ENCODE peak calls at places on chromosomes 2 and 18, in nine cellular contexts. L is dermis blood vessel endothelial cell, V is HTR-8/SVneo, J is HFFc6, O is nephron progenitor cell, K is occipital lobe, M is T-helper 1 cell, X is activated T-helper 1 cell treated with Interleukin-2 at 50 U/mL for 16 hours, T is NCI-H2107. N is an unnamed sample.

GRCh38 chr2:142065700-142066099 is 65.1 kb downstream of the LRP1B start:
- DNase-seq in L (no peak), V (no peak), J (no peak), O (no peak), K (no peak), M (no peak), X (no peak), T (no peak), N (no peak)

GRCh38 chr2:219748673-219749570 is 121.5 kb downstream of the SLC4A3 start:
- DNase-seq in L (no peak), V (no peak), J (no peak), O (no peak), K (no peak), M (no peak), X (no peak), T (no peak), N (no peak)

GRCh38 chr2:159123786-159124185 is 155.3 kb downstream of the TANC1 start:
- DNase-seq in L (no peak), V (no peak), J (no peak), O (no peak), K (no peak), M (no peak), X (no peak), T (no peak), N (no peak)

GRCh38 chr2:241882090-241882625 is 12.6 kb downstream of the RTP5 start:
- DNase-seq in L (no peak), V (no peak), J (peak; percentile 25), O (peak; percentile 38), K (no peak), M (no peak), X (no peak), T (no peak), N (no peak)

GRCh38 chr2:218952160-218952559 is 7.3 kb upstream of the CDK5R2 start:
- DNase-seq in L (no peak), V (no peak), J (no peak), O (no peak), K (no peak), M (no peak), X (no peak), T (no peak), N (no peak)

GRCh38 chr2:52810460-52810859 is 957.1 kb upstream of the CHAC2 start:
- DNase-seq in L (no peak), V (peak; percentile 41), J (peak; percentile 21), O (no peak), K (no peak), M (no peak), X (no peak), T (no peak), N (no peak)

GRCh38 chr2:160194946-160195345 is 5.1 kb downstream of the ITGB6 start:
- DNase-seq in L (no peak), V (no peak), J (no peak), O (no peak), K (no peak), M (no peak), X (no peak), T (no peak), N (no peak)

GRCh38 chr18:62486290-62486964 is 36.4 kb upstream of the ZCCHC2 start:
- DNase-seq in L (peak; percentile 77), V (no peak), J (peak; percentile 23), O (no peak), K (no peak), M (no peak), X (no peak), T (peak; percentile 63), N (no peak)

GRCh38 chr2:145190031-145190703 is 670.2 kb upstream of the ZEB2 start:
- DNase-seq in L (peak; percentile 55), V (no peak), J (no peak), O (no peak), K (no peak), M (no peak), X (no peak), T (no peak), N (no peak)

GRCh38 chr18:23920054-23920453 is 94.5 kb upstream of the TTC39C start:
- DNase-seq in L (no peak), V (no peak), J (no peak), O (no peak), K (no peak), M (no peak), X (no peak), T (no peak), N (no peak)

GRCh38 chr18:9846162-9846915 is 39.4 kb upstream of the TXNDC2 start:
- DNase-seq in L (peak; percentile 58), V (no peak), J (no peak), O (no peak), K (no peak), M (no peak), X (no peak), T (no peak), N (no peak)

GRCh38 chr2:60356346-60356745 is 197.1 kb downstream of the BCL11A start:
- DNase-seq in L (no peak), V (no peak), J (no peak), O (no peak), K (no peak), M (no peak), X (no peak), T (no peak), N (no peak)